ENCODE peak calls at places on chromosomes 5 and 9, in nine cellular contexts. O is iris pigment epithelial cell; X is choroid plexus epithelial cell; R is GM19239; L is RWPE1; A is activated effector memory CD4-positive, alpha-beta T cell treated with anti-CD3 and anti-CD28 coated beads, Interleukin-2, amount 50 U/mL, for 16 hours; Z is spleen; M is KG1; D is lung microvascular endothelial cell. G is an unnamed sample.

GRCh38 chr9:127970401-127971313 is 10.1 kb downstream of the EEIG1 start:
- DNase-seq in D (no peak), Z (peak), O (no peak), L (no peak), X (peak), R (peak), A (peak), M (no peak), G (no peak)

GRCh38 chr5:108481355-108481931 is 99.5 kb upstream of the FBXL17 start:
- DNase-seq in Z (no peak), X (peak), O (peak), R (no peak), M (no peak), A (no peak), L (peak), D (peak), G (peak)

GRCh38 chr9:96550659-96551058 is 69.0 kb downstream of the CDC14B start:
- DNase-seq in A (no peak), R (no peak), O (no peak), L (no peak), D (no peak), X (no peak), Z (no peak), M (no peak), G (no peak)

GRCh38 chr9:27391495-27391894 is 94.5 kb upstream of the EQTN start:
- DNase-seq in L (no peak), A (no peak), Z (no peak), D (no peak), R (no peak), X (no peak), O (no peak), M (no peak), G (no peak)

GRCh38 chr5:132622608-132623007 is 35.4 kb upstream of the IL13 start:
- DNase-seq in M (no peak), Z (no peak), X (no peak), L (no peak), D (no peak), A (no peak), R (no peak), O (no peak), G (no peak)

GRCh38 chr5:16596541-16596940 is 20.3 kb downstream of the RETREG1 start:
- DNase-seq in Z (no peak), L (no peak), A (no peak), M (no peak), O (peak), D (no peak), X (peak), R (no peak), G (no peak)

GRCh38 chr9:92035146-92035545 is 80.1 kb downstream of the SPTLC1 start:
- DNase-seq in X (peak), D (no peak), Z (no peak), L (no peak), A (no peak), R (no peak), M (no peak), O (no peak), G (no peak)

GRCh38 chr9:114098021-114098659 is 952 bp downstream of the KIF12 start:
- DNase-seq in R (no peak), M (no peak), O (no peak), L (peak), Z (no peak), X (no peak), D (peak), A (peak), G (peak)

GRCh38 chr5:264346-264745 is 7.1 kb upstream of the PDCD6 start:
- DNase-seq in X (no peak), Z (no peak), D (peak), A (no peak), O (peak), L (no peak), M (no peak), R (no peak), G (peak)

GRCh38 chr5:103724272-103724671 is 161.7 kb upstream of the NUDT12 start:
- DNase-seq in R (no peak), A (no peak), M (no peak), Z (no peak), D (no peak), O (no peak), X (peak), L (no peak), G (no peak)

GRCh38 chr5:60184599-60184998 is 291.1 kb upstream of the PDE4D start:
- DNase-seq in L (no peak), Z (no peak), R (no peak), M (no peak), X (no peak), A (no peak), O (peak), D (no peak), G (no peak)

GRCh38 chr5:181181650-181182565 is 23.1 kb downstream of the TRIM7 start:
- DNase-seq in X (peak), L (peak), R (no peak), Z (peak), A (peak), O (peak), D (peak), M (no peak), G (peak)

GRCh38 chr9:134263575-134263974 is 62.7 kb upstream of the RXRA start:
- DNase-seq in D (no peak), M (no peak), L (no peak), O (no peak), R (no peak), Z (no peak), X (no peak), A (no peak), G (no peak)

GRCh38 chr9:103789686-103790085 is 304.4 kb upstream of the SMC2 start:
- DNase-seq in M (peak), O (peak), Z (no peak), X (peak), D (peak), A (no peak), R (no peak), L (peak), G (no peak)

GRCh38 chr9:137084526-137084925 is 2.3 kb upstream of the MAN1B1 start:
- DNase-seq in R (no peak), A (no peak), D (no peak), M (no peak), X (no peak), L (peak), Z (peak), O (no peak), G (no peak)

GRCh38 chr5:82295144-82295543 is 17.0 kb upstream of the RPS23 start:
- DNase-seq in X (peak), A (no peak), D (peak), M (no peak), R (no peak), L (no peak), Z (no peak), O (peak), G (no peak)

GRCh38 chr9:116687762-116688160 is 656 bp downstream of the TRIM32 start:
- DNase-seq in A (no peak), X (no peak), M (no peak), D (no peak), Z (no peak), L (no peak), O (no peak), R (no peak), G (peak)

GRCh38 chr9:4420351-4420750 is 69.9 kb upstream of the SLC1A1 start:
- DNase-seq in M (no peak), L (no peak), R (no peak), X (no peak), Z (no peak), D (no peak), A (no peak), O (no peak), G (no peak)

GRCh38 chr5:176131771-176132170 is 106.5 kb upstream of the SIMC1 start:
- DNase-seq in L (no peak), R (no peak), M (no peak), Z (no peak), D (no peak), A (no peak), X (no peak), O (no peak), G (no peak)

GRCh38 chr9:18335825-18336224 is 138.1 kb upstream of the ADAMTSL1 start:
- DNase-seq in L (no peak), A (no peak), X (no peak), M (no peak), D (no peak), O (no peak), R (no peak), Z (no peak), G (no peak)

GRCh38 chr9:125511780-125512179 is 195.2 kb downstream of the MAPKAP1 start:
- DNase-seq in Z (no peak), X (no peak), A (no peak), M (no peak), L (peak), D (no peak), R (no peak), O (no peak), G (no peak)

GRCh38 chr5:95723632-95724369 is 7.3 kb upstream of the RHOBTB3 start:
- DNase-seq in L (no peak), D (peak), O (peak), X (peak), R (no peak), A (no peak), Z (no peak), M (no peak), G (no peak)

GRCh38 chr9:110545705-110546104 is 33.8 kb downstream of the SVEP1 start:
- DNase-seq in X (no peak), D (no peak), M (no peak), Z (no peak), R (no peak), L (no peak), O (no peak), A (no peak), G (no peak)

GRCh38 chr5:143248822-143249579 is 154.5 kb downstream of the NR3C1 start:
- DNase-seq in A (no peak), O (peak), X (peak), M (no peak), Z (no peak), D (peak), L (peak), R (no peak), G (peak)

G was measured in dermis blood vessel endothelial cell.